ENCODE peak calls at places on chromosome 5, in six cellular contexts. X is stomach, R is SK-N-SH, V is PC-3, D is PC-9, N is Karpas-422. J is an unnamed sample. For H3K4me1, the result is how much of the 10 kb centered on the place peaks cover.

GRCh38 chr5:56025303-56025885 is 30.6 kb upstream of the IL6ST start:
- DNase-seq in X (no peak), R (no peak), V (peak), D (no peak), N (no peak), J (no peak)

GRCh38 chr5:143114481-143114880 is 289.0 kb downstream of the NR3C1 start:
- DNase-seq in X (no peak), R (no peak), V (peak), D (peak), N (peak), J (no peak)

GRCh38 chr5:142726188-142726731 is 40.4 kb upstream of the FGF1 start:
- DNase-seq in X (no peak), R (no peak), V (no peak), D (no peak), N (no peak), J (no peak)

GRCh38 chr5:79074641-79075040 is 5.1 kb downstream of the BHMT2 start:
- DNase-seq in X (no peak), R (no peak), V (peak), D (no peak), N (no peak), J (no peak)

GRCh38 chr5:68315679-68316271 is 100.2 kb downstream of the PIK3R1 start:
- DNase-seq in X (no peak), R (no peak), V (no peak), D (no peak), N (no peak), J (no peak)

GRCh38 chr5:157548513-157549282 is 26.9 kb downstream of the ADAM19 start:
- DNase-seq in X (no peak), R (no peak), V (peak), D (peak), N (no peak), J (no peak)

GRCh38 chr5:66565878-66566277 is 30.3 kb upstream of the MAST4 start:
- DNase-seq in X (no peak), R (no peak), V (no peak), D (no peak), N (no peak), J (no peak)

GRCh38 chr5:78162253-78162862 is 132.1 kb downstream of the AP3B1 start:
- DNase-seq in X (no peak), R (peak), V (peak), D (no peak), N (peak), J (no peak)

GRCh38 chr5:32471784-32472183 is 27.2 kb upstream of the ZFR start:
- DNase-seq in X (no peak), R (peak), V (no peak), D (peak), N (no peak), J (no peak)

GRCh38 chr5:103098993-103099392 is 20.9 kb downstream of the GIN1 start:
- DNase-seq in X (no peak), R (no peak), V (peak), D (no peak), N (peak), J (no peak)

GRCh38 chr5:110751902-110752762 is 13.3 kb downstream of the SLC25A46 start:
- DNase-seq in X (no peak), R (no peak), V (peak), D (no peak), N (peak), J (no peak)

GRCh38 chr5:10030219-10030831 is 219.4 kb downstream of the ATPSCKMT start:
- DNase-seq in X (no peak), R (no peak), V (peak), D (no peak), N (peak), J (no peak)

GRCh38 chr5:125559296-125559695 is 812.9 kb upstream of the ZNF608 start:
- DNase-seq in X (no peak), R (peak), V (peak), D (no peak), N (no peak), J (no peak)

GRCh38 chr5:7754997-7755596 is 95.8 kb downstream of the CFAP90 start:
- DNase-seq in X (peak), R (peak), V (peak), D (peak), N (peak), J (peak)

GRCh38 chr5:149271717-149272558 is at the start of gene AFAP1L1:
- DNase-seq in X (peak), R (peak), V (peak), D (peak), N (no peak), J (peak)

GRCh38 chr5:36177715-36178556 is 26.0 kb downstream of the SKP2 start:
- DNase-seq in X (no peak), R (peak), V (peak), D (peak), N (peak), J (no peak)

GRCh38 chr5:136799806-136800372 is 434.5 kb upstream of the TRPC7 start:
- DNase-seq in X (no peak), R (no peak), V (peak), D (no peak), N (peak), J (no peak)

GRCh38 chr5:167671176-167671575 is 620.3 kb upstream of the WWC1 start:
- DNase-seq in X (no peak), R (no peak), V (peak), D (no peak), N (no peak), J (no peak)

GRCh38 chr5:150208187-150209015 is 18.5 kb downstream of the SLC6A7 start:
- DNase-seq in X (no peak), R (no peak), V (peak), D (no peak), N (no peak), J (no peak)

GRCh38 chr5:91850031-91850430 is 466.9 kb upstream of the ARRDC3 start:
- DNase-seq in X (no peak), R (no peak), V (peak), D (no peak), N (no peak), J (no peak)

GRCh38 chr5:150599917-150600511 is 40.4 kb upstream of the SYNPO start:
- DNase-seq in X (peak), R (peak), V (peak), D (peak), N (no peak), J (peak)

GRCh38 chr5:464446-464842 is 21.5 kb downstream of the EXOC3 start:
- DNase-seq in X (no peak), R (no peak), V (no peak), D (no peak), N (no peak), J (peak)

GRCh38 chr5:121962347-121962670 is 534 bp downstream of the SRFBP1 start:
- DNase-seq in X (no peak), R (no peak), V (no peak), D (no peak), N (peak), J (no peak)

GRCh38 chr5:121967187-121967586 is 5.4 kb downstream of the SRFBP1 start:
- DNase-seq in X (no peak), R (no peak), V (peak), D (no peak), N (no peak), J (no peak)

GRCh38 chr5:121963409-121963808 is 1.6 kb downstream of the SRFBP1 start:
- DNase-seq in X (no peak), R (no peak), V (no peak), D (no peak), N (no peak), J (no peak)

GRCh38 chr5:121962943-121963342 is 1.2 kb downstream of the SRFBP1 start:
- DNase-seq in X (no peak), R (no peak), V (no peak), D (no peak), N (no peak), J (no peak)
- H3K4me1 ChIP-seq in X (under half), R (under half), V (under half), D (under half), N (under half), J (under half)

DNA sequence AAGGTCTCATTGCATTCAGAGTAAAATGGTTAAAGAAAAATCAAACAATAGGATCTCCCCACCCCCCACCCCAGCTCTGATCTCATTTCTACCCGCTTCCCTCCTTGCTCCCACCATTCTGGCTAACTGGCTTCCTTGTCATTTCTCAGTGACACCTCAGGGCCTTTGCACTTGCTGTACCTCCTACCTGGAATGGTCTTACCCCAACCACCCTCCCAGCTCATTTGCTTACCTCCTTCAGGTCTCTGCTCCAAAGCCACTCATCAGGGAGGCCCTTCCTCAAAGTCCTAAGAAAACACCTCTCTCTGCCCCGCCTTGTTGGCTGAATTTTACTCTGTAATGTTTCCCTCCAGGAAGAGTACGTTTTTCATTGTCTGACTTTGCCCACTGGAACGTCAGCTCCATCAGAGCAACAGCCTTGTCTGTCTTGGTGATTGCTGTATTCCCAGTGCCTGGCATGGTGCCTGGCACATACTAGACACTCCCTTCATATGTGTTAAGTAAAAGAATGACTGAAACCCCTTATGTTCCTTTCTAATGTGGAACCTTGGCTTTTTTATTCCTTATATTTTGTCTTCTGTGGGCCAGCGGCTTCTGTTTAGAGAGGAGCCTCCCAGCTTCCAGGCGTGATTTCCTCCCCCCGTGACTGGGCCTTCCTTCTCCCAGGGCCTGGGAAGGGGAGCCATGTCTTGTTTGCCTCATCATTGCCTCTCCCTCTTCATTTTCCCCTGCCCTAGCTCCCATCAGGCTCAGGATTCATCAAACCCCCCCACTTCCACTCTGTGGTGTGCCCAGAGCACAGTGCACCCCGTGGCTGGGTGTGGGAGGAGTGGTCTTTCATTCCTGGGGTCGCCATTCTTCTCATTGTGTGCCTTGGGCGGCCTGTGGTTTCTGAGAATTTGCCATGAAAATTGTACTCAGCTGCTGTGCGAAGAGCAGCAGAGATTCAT is 27.0 kb downstream of the NEURL1B start:
- DNase-seq in X (no peak), R (no peak), V (no peak), D (no peak), N (no peak), J (no peak)
- H3K27ac ChIP-seq in X (peak), R (no peak), V (no peak), D (no peak), N (no peak), J (no peak)

GRCh38 chr5:139638090-139638735 is 9.9 kb upstream of the CXXC5 start:
- DNase-seq in X (peak), R (peak), V (peak), D (peak), N (no peak), J (peak)
- H3K4me1 ChIP-seq in X (half or more), R (half or more), V (under half), D (half or more), N (under half), J (under half)

GRCh38 chr5:17186271-17186670 is 31.2 kb upstream of the BASP1 start:
- DNase-seq in X (no peak), R (no peak), V (no peak), D (no peak), N (no peak), J (no peak)
- H3K27ac ChIP-seq in X (peak), R (peak), V (peak), D (no peak), N (no peak), J (no peak)

DNA sequence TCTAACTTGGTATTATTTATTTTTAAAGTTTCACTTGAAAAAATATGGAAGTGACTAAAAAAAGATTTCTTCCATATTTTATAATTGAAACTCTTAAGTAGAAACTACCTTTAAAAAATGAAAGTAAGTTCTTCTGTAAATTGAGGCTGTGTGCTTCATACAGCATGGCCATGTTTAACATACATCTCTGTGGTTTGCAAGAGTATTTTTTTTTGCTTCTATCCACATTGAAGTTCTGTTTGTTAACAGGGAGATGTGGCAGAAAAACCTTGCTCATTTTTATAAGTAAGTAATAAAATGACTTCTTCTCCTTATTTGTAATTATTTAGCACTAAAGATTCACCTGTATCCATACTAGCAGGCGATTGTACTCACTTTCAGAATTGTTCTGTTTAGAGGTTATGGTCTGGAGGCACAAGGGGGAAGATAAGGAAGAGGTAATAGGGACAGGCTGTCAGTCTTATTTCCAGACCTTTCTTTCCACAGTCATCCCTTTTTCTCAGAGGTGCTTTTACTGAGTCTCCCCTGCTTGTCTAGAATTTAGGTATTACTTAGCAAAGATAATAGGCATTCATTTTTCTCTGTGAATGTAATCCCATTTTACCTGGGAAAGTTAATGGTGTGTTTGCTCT is 16.0 kb downstream of the FYB1 start:
- DNase-seq in X (no peak), R (no peak), V (no peak), D (no peak), N (no peak), J (no peak)
- H3K4me1 ChIP-seq in X (under half), R (under half), V (under half), D (under half), N (under half), J (under half)

GRCh38 chr5:107389130-107389553 is 281.6 kb downstream of the EFNA5 start:
- DNase-seq in X (peak), R (no peak), V (peak), D (peak), N (peak), J (no peak)
- H3K27ac ChIP-seq in X (peak), R (peak), V (peak), D (peak), N (no peak), J (no peak)

J was measured in pancreas.